ENCODE peak calls at places on chromosomes 4 and X, in seven cellular contexts. L is Right ventricle myocardium superior; T is stimulated activated CD4-positive, alpha-beta T cell treated with anti-CD3 and anti-CD28 coated beads, Interleukin-2, amount 100 ng/mL, for 24 hours; N is renal cortical epithelial cell; R is amniotic stem cell; C is mesothelial cell of epicardium; O is natural killer cell. G is an unnamed sample.
A peak's percentile ranks its signal among the peaks of the same experiment; 100 is the strongest.

GRCh38 chr4:184538023-184538599 is 63.8 kb upstream of the IRF2 start:
- DNase-seq in T (peak; percentile 65), N (peak; percentile 84), R (peak; percentile 78), L (peak; percentile 94), C (peak; percentile 71), O (peak; percentile 62), G (peak; percentile 79)

GRCh38 chrX:2507904-2508630 is 7.3 kb upstream of the DHRSX start:
- DNase-seq in L (no peak), R (no peak), T (no peak), C (no peak), N (no peak), O (no peak), G (no peak)

GRCh38 chr4:154049457-154050181 is 260.7 kb upstream of the SFRP2 start:
- DNase-seq in O (no peak), L (no peak), R (peak; percentile 57), C (no peak), T (no peak), N (no peak), G (no peak)

GRCh38 chrX:4320436-4320947 is 607.0 kb upstream of the PRKX start:
- DNase-seq in R (no peak), O (no peak), N (no peak), C (no peak), T (no peak), L (no peak), G (no peak)

GRCh38 chr4:175504316-175504715 is 307.7 kb downstream of the GPM6A start:
- DNase-seq in N (peak; percentile 15), R (no peak), T (no peak), O (no peak), C (no peak), L (no peak), G (no peak)

GRCh38 chr4:4872148-4872903 is 12.9 kb downstream of the MSX1 start:
- DNase-seq in R (no peak), O (no peak), C (peak; percentile 45), T (no peak), L (no peak), N (no peak), G (no peak)

GRCh38 chr4:81428002-81428401 is 43.7 kb downstream of the RASGEF1B start:
- DNase-seq in O (no peak), N (no peak), T (no peak), L (no peak), C (no peak), R (no peak), G (no peak)

GRCh38 chr4:106019771-106020170 is 124.5 kb downstream of the NPNT start:
- DNase-seq in R (peak; percentile 37), T (no peak), O (no peak), N (no peak), L (no peak), C (no peak), G (no peak)

GRCh38 chr4:8101213-8101781 is 57.3 kb downstream of the ABLIM2 start:
- DNase-seq in T (no peak), O (no peak), R (no peak), L (no peak), C (no peak), N (peak; percentile 50), G (no peak)

GRCh38 chr4:75547647-75548387 is 8.0 kb upstream of the ODAPH start:
- DNase-seq in T (no peak), L (peak; percentile 69), C (peak; percentile 72), N (peak; percentile 50), R (no peak), O (no peak), G (no peak)

GRCh38 chr4:173420324-173420752 is 21.4 kb upstream of the SCRG1 start:
- DNase-seq in R (no peak), N (peak; percentile 34), C (no peak), O (no peak), L (no peak), T (no peak), G (peak; percentile 13)

GRCh38 chr4:19375405-19375804 is 876.3 kb upstream of the SLIT2 start:
- DNase-seq in T (no peak), C (no peak), N (no peak), O (no peak), L (no peak), R (no peak), G (no peak)

GRCh38 chr4:85147481-85148076 is 181.1 kb upstream of the WDFY3 start:
- DNase-seq in C (no peak), R (peak; percentile 53), T (no peak), L (peak; percentile 59), N (peak; percentile 69), O (no peak), G (peak; percentile 40)

GRCh38 chr4:127698789-127699200 is 31.4 kb upstream of the SLC25A31 start:
- DNase-seq in T (no peak), R (peak; percentile 47), C (no peak), O (no peak), N (peak; percentile 67), L (no peak), G (no peak)

GRCh38 chr4:52241916-52242315 is 190.8 kb downstream of the SPATA18 start:
- DNase-seq in R (no peak), T (no peak), N (no peak), C (no peak), O (no peak), L (no peak), G (no peak)

GRCh38 chr4:147017081-147017480 is 71.4 kb upstream of the TTC29 start:
- DNase-seq in O (no peak), C (no peak), T (no peak), N (no peak), R (no peak), L (no peak), G (no peak)

GRCh38 chr4:186666252-186666651 is 57.4 kb downstream of the FAT1 start:
- DNase-seq in R (no peak), T (no peak), C (no peak), L (no peak), O (no peak), N (peak; percentile 92), G (peak; percentile 58)

GRCh38 chr4:81555489-81555888 is 83.8 kb upstream of the RASGEF1B start:
- DNase-seq in R (no peak), C (no peak), O (no peak), T (no peak), N (no peak), L (no peak), G (no peak)

GRCh38 chrX:119067023-119067739 is 5.6 kb upstream of the CT47C1 start:
- DNase-seq in N (peak; percentile 47), L (peak; percentile 69), C (no peak), R (peak; percentile 47), T (peak; percentile 44), O (no peak), G (peak; percentile 59)

GRCh38 chr4:48340905-48341775 is at the start of gene SLAIN2:
- DNase-seq in R (peak; percentile 99), N (peak; percentile 90), T (peak; percentile 99), O (peak; percentile 100), C (peak; percentile 100), L (peak; percentile 100), G (peak; percentile 89)

GRCh38 chr4:166435449-166435848 is 562.4 kb downstream of the TLL1 start:
- DNase-seq in O (no peak), N (peak; percentile 42), R (no peak), T (no peak), L (no peak), C (no peak), G (no peak)

GRCh38 chrX:10101269-10101668 is 55.5 kb upstream of the CLCN4 start:
- DNase-seq in O (no peak), T (no peak), C (no peak), R (no peak), N (peak; percentile 62), L (no peak), G (peak; percentile 23)

GRCh38 chr4:187685247-187685646 is 310.3 kb upstream of the ZFP42 start:
- DNase-seq in O (no peak), N (no peak), C (no peak), T (no peak), R (no peak), L (no peak), G (no peak)

GRCh38 chr4:158065176-158065575 is 107.6 kb downstream of the GASK1B start:
- DNase-seq in C (no peak), O (no peak), R (no peak), T (no peak), L (no peak), N (no peak), G (no peak)

GRCh38 chr4:121939690-121940089 is 12.2 kb downstream of the TRPC3 start:
- DNase-seq in R (no peak), N (no peak), T (no peak), C (no peak), O (no peak), L (no peak), G (no peak)

GRCh38 chr4:185730849-185731608 is 81.0 kb downstream of the SORBS2 start:
- DNase-seq in O (no peak), C (no peak), R (no peak), T (no peak), L (no peak), N (peak; percentile 47), G (no peak)

GRCh38 chr4:154506253-154506652 is 14.7 kb upstream of the DCHS2 start:
- DNase-seq in O (no peak), N (peak; percentile 58), C (no peak), L (no peak), T (no peak), R (no peak), G (no peak)

GRCh38 chr4:52942936-52943335 is 80.8 kb downstream of the RASL11B start:
- DNase-seq in C (no peak), R (no peak), O (no peak), T (no peak), N (no peak), L (no peak), G (no peak)

GRCh38 chr4:76426272-76426671 is 5.3 kb upstream of the CCDC158 start:
- DNase-seq in C (no peak), O (no peak), R (no peak), T (no peak), N (peak; percentile 45), L (no peak), G (no peak)

GRCh38 chrX:74467656-74468055 is 46.4 kb downstream of the SLC16A2 start:
- DNase-seq in N (peak; percentile 13), R (no peak), C (no peak), T (no peak), L (no peak), O (no peak), G (no peak)

GRCh38 chrX:151004085-151004484 is 20.9 kb downstream of the HMGB3 start:
- DNase-seq in T (no peak), N (peak; percentile 3), R (no peak), L (no peak), O (no peak), C (no peak), G (no peak)

GRCh38 chr4:172173206-172173605 is 360.0 kb downstream of the GALNTL6 start:
- DNase-seq in N (no peak), O (no peak), L (no peak), R (no peak), C (no peak), T (no peak), G (no peak)

GRCh38 chr4:181650033-181650825 is 593.0 kb upstream of the TENM3 start:
- DNase-seq in R (no peak), L (no peak), C (no peak), N (no peak), T (no peak), O (no peak), G (no peak)

GRCh38 chr4:123699823-123700822 is 303.5 kb downstream of the SPRY1 start:
- DNase-seq in T (no peak), N (peak; percentile 91), R (peak; percentile 55), O (no peak), L (no peak), C (no peak), G (no peak)

GRCh38 chr4:88320780-88321373 is 36.5 kb upstream of the PPM1K start:
- DNase-seq in O (no peak), R (no peak), T (no peak), N (peak; percentile 78), L (peak; percentile 37), C (no peak), G (peak; percentile 52)

GRCh38 chrX:151393514-151393913 is 3.5 kb upstream of the VMA21 start:
- DNase-seq in N (no peak), L (no peak), R (no peak), C (no peak), O (peak; percentile 38), T (peak; percentile 51), G (no peak)

GRCh38 chr4:155241664-155242063 is 33.2 kb downstream of the NPY2R start:
- DNase-seq in O (no peak), R (no peak), L (no peak), N (no peak), T (no peak), C (no peak), G (no peak)

GRCh38 chr4:23106516-23106915 is 413.8 kb downstream of the GBA3 start:
- DNase-seq in T (no peak), N (no peak), R (no peak), O (no peak), C (no peak), L (no peak), G (no peak)